ENCODE peak calls at places on chromosomes 5 and 9, in eight cellular contexts. E, R, I, C, P, V, F and N are unnamed samples.

GRCh38 chr5:120236360-120236759 is 227.7 kb upstream of the PRR16 start:
- DNase-seq in E (no peak), R (no peak), I (no peak), C (no peak), P (no peak), V (no peak), F (no peak), N (no peak)

GRCh38 chr5:103444333-103445038 is 118.1 kb downstream of the NUDT12 start:
- DNase-seq in E (no peak), R (no peak), I (no peak), C (no peak), P (no peak), V (no peak), F (no peak), N (peak; percentile 19)

GRCh38 chr5:3268760-3269330 is 326.8 kb upstream of the IRX1 start:
- DNase-seq in E (no peak), R (no peak), I (no peak), C (no peak), P (no peak), V (no peak), F (no peak), N (no peak)

GRCh38 chr5:131589510-131590348 is 45.3 kb downstream of the RAPGEF6 start:
- DNase-seq in E (no peak), R (peak; percentile 23), I (peak; percentile 80), C (peak; percentile 55), P (peak; percentile 28), V (peak; percentile 59), F (peak; percentile 67), N (peak; percentile 57)

GRCh38 chr9:88712484-88712883 is 177.5 kb downstream of the NXNL2 start:
- DNase-seq in E (no peak), R (no peak), I (no peak), C (no peak), P (no peak), V (no peak), F (no peak), N (no peak)

GRCh38 chr5:53418844-53419243 is 61.6 kb upstream of the FST start:
- DNase-seq in E (no peak), R (no peak), I (peak; percentile 93), C (no peak), P (no peak), V (peak; percentile 86), F (peak; percentile 99), N (peak; percentile 33)

GRCh38 chr5:116998024-116998423 is 423.4 kb upstream of the SEMA6A start:
- DNase-seq in E (no peak), R (no peak), I (no peak), C (no peak), P (no peak), V (no peak), F (no peak), N (no peak)

GRCh38 chr5:157479166-157479565 is 19.2 kb downstream of the NIPAL4 start:
- DNase-seq in E (no peak), R (no peak), I (no peak), C (no peak), P (no peak), V (no peak), F (no peak), N (no peak)

GRCh38 chr9:6907772-6908381 is 150.1 kb downstream of the KDM4C start:
- DNase-seq in E (no peak), R (no peak), I (peak; percentile 57), C (peak; percentile 59), P (no peak), V (peak; percentile 49), F (peak; percentile 58), N (no peak)

GRCh38 chr5:61257421-61257820 is 74.6 kb upstream of the ZSWIM6 start:
- DNase-seq in E (no peak), R (no peak), I (no peak), C (no peak), P (no peak), V (no peak), F (no peak), N (no peak)

GRCh38 chr5:151155149-151155776 is 2.3 kb downstream of the ANXA6 start:
- DNase-seq in E (no peak), R (no peak), I (no peak), C (no peak), P (no peak), V (no peak), F (peak; percentile 30), N (no peak)